ENCODE peak calls at places on chromosome 5, in four cellular contexts. One of them, this sample, is unnamed.

GRCh38 chr5:139651863-139652787 is 4.0 kb downstream of the CXXC5 start:
- DNase-seq in A549: peak
- DNase-seq in HCT116: no peak
- DNase-seq in ovary: peak
- DNase-seq in this sample: peak

GRCh38 chr5:78639811-78640210 is 8.8 kb downstream of the LHFPL2 start:
- DNase-seq in A549: no peak
- DNase-seq in ovary: no peak
- DNase-seq in HCT116: no peak
- DNase-seq in this sample: no peak

GRCh38 chr5:10831416-10831815 is 70.4 kb upstream of the DAP start:
- DNase-seq in HCT116: no peak
- DNase-seq in ovary: no peak
- DNase-seq in A549: no peak
- DNase-seq in this sample: no peak

GRCh38 chr5:84370176-84370575 is 14.5 kb downstream of the EDIL3 start:
- DNase-seq in HCT116: no peak
- DNase-seq in ovary: no peak
- DNase-seq in A549: no peak
- DNase-seq in this sample: no peak

GRCh38 chr5:4977421-4977820 is 162.7 kb upstream of the ADAMTS16 start:
- DNase-seq in ovary: no peak
- DNase-seq in A549: no peak
- DNase-seq in HCT116: no peak
- DNase-seq in this sample: no peak

GRCh38 chr5:37071901-37072581 is 177.1 kb downstream of the CPLANE1 start:
- DNase-seq in A549: no peak
- DNase-seq in ovary: no peak
- DNase-seq in HCT116: no peak
- DNase-seq in this sample: no peak

GRCh38 chr5:38467353-38468040 is 88.9 kb downstream of the LIFR start:
- DNase-seq in A549: no peak
- DNase-seq in ovary: peak
- DNase-seq in HCT116: no peak
- DNase-seq in this sample: peak

GRCh38 chr5:4832491-4832890 is 307.6 kb upstream of the ADAMTS16 start:
- DNase-seq in ovary: no peak
- DNase-seq in A549: no peak
- DNase-seq in HCT116: no peak
- DNase-seq in this sample: no peak

GRCh38 chr5:65141487-65141886 is 340.2 kb downstream of the ADAMTS6 start:
- DNase-seq in ovary: no peak
- DNase-seq in HCT116: no peak
- DNase-seq in A549: no peak
- DNase-seq in this sample: no peak

GRCh38 chr5:12672141-12672540 is 767.9 kb upstream of the CTNND2 start:
- DNase-seq in A549: no peak
- DNase-seq in ovary: no peak
- DNase-seq in HCT116: no peak
- DNase-seq in this sample: no peak

GRCh38 chr5:39194466-39195136 is 24.8 kb downstream of the FYB1 start:
- DNase-seq in ovary: no peak
- DNase-seq in HCT116: no peak
- DNase-seq in A549: peak
- DNase-seq in this sample: no peak

GRCh38 chr5:181223041-181223728 is at the start of gene TRIM41:
- DNase-seq in ovary: peak
- DNase-seq in HCT116: peak
- DNase-seq in A549: peak
- DNase-seq in this sample: peak

GRCh38 chr5:38743562-38743961 is 102.2 kb upstream of the OSMR start:
- DNase-seq in HCT116: no peak
- DNase-seq in ovary: no peak
- DNase-seq in A549: no peak
- DNase-seq in this sample: no peak

GRCh38 chr5:142886211-142886610 is 116.0 kb downstream of the ARHGAP26 start:
- DNase-seq in HCT116: no peak
- DNase-seq in A549: no peak
- DNase-seq in ovary: no peak
- DNase-seq in this sample: no peak

GRCh38 chr5:164600929-164601535 is 1095.6 kb downstream of the MAT2B start:
- DNase-seq in ovary: no peak
- DNase-seq in HCT116: no peak
- DNase-seq in A549: no peak
- DNase-seq in this sample: no peak

GRCh38 chr5:164600166-164600715 is 1094.8 kb downstream of the MAT2B start:
- DNase-seq in A549: no peak
- DNase-seq in HCT116: no peak
- DNase-seq in ovary: no peak
- DNase-seq in this sample: no peak

DNA sequence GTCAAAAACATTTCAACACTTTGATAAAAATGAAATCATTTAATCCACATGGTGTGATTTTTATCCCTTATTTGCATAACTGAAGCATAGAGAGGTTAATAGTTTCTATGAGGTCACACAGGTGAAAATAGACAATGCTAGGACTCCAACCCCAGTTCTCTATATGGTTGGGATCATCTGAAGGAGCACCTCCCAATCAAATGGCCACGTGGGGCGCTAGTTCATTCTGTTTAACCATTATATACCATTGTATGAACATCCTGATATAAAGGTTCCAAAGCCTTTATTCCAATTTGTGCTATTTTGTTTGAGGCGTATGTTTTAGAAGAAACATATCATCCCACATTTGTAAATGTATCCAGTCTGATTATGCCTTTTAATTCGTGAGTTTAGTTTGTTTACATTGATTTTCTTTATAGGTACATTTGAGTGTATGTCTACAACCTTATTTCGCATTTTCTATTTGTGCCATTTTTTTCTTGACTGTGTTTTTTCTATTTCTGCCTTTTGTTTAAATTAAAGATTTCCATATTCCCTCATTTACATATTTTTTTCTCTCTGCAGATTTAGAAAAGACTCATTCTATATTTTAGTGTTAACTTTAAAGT is 1092.0 kb downstream of the MAT2B start:
- DNase-seq in ovary: no peak
- DNase-seq in HCT116: no peak
- DNase-seq in A549: no peak
- DNase-seq in this sample: no peak
- TF ChIP-seq CTCF in ovary: no peak
- TF ChIP-seq CTCF in HCT116: no peak
- TF ChIP-seq CTCF in A549: peak
- TF ChIP-seq CTCF in this sample: no peak

GRCh38 chr5:40649493-40650030 is 30.2 kb upstream of the PTGER4 start:
- DNase-seq in ovary: no peak
- DNase-seq in HCT116: no peak
- DNase-seq in A549: no peak
- DNase-seq in this sample: no peak
- H3K27ac ChIP-seq in ovary: no peak
- H3K27ac ChIP-seq in HCT116: no peak
- H3K27ac ChIP-seq in A549: no peak
- H3K27ac ChIP-seq in this sample: no peak

GRCh38 chr5:51018423-51018822 is 352.0 kb downstream of the PARP8 start:
- DNase-seq in HCT116: no peak
- DNase-seq in ovary: no peak
- DNase-seq in A549: no peak
- DNase-seq in this sample: no peak
- TF ChIP-seq POLR2A in HCT116: no peak
- TF ChIP-seq POLR2A in ovary: no peak
- TF ChIP-seq POLR2A in A549: no peak
- TF ChIP-seq POLR2A in this sample: no peak

GRCh38 chr5:150458819-150459557 is 9.4 kb upstream of the RPS14 start:
- DNase-seq in HCT116: no peak
- DNase-seq in ovary: peak
- DNase-seq in A549: peak
- DNase-seq in this sample: peak
- TF ChIP-seq CTCF in HCT116: no peak
- TF ChIP-seq CTCF in ovary: peak
- TF ChIP-seq CTCF in A549: peak
- TF ChIP-seq CTCF in this sample: peak

GRCh38 chr5:34927785-34928184 is 1.6 kb upstream of the DNAJC21 start:
- DNase-seq in HCT116: no peak
- DNase-seq in A549: no peak
- DNase-seq in ovary: no peak
- DNase-seq in this sample: no peak
- H3K27ac ChIP-seq in HCT116: no peak
- H3K27ac ChIP-seq in A549: no peak
- H3K27ac ChIP-seq in ovary: no peak
- H3K27ac ChIP-seq in this sample: no peak

GRCh38 chr5:172983542-172984243 is at the start of gene ATP6V0E1:
- DNase-seq in HCT116: peak
- DNase-seq in ovary: peak
- DNase-seq in A549: peak
- DNase-seq in this sample: peak
- TF ChIP-seq POLR2A in HCT116: peak
- TF ChIP-seq POLR2A in ovary: peak
- TF ChIP-seq POLR2A in A549: peak
- TF ChIP-seq POLR2A in this sample: peak

GRCh38 chr5:79829260-79829659 is 139.6 kb downstream of the CMYA5 start:
- DNase-seq in HCT116: no peak
- DNase-seq in ovary: no peak
- DNase-seq in A549: peak
- DNase-seq in this sample: no peak
- TF ChIP-seq CTCF in HCT116: peak
- TF ChIP-seq CTCF in ovary: no peak
- TF ChIP-seq CTCF in A549: no peak
- TF ChIP-seq CTCF in this sample: no peak

This sample was measured in heart left ventricle.